ENCODE peak calls at places on chromosomes 16 and 17, in seven cellular contexts. U is pancreas; D is tibial nerve; L is breast epithelium; V is esophagus squamous epithelium; G is CD8-positive, alpha-beta memory T cell; C is BE2C. B is an unnamed sample.

GRCh38 chr17:33484559-33484958 is 191.5 kb upstream of the ASIC2 start:
- DNase-seq in U (no peak), D (no peak), L (no peak), V (no peak), G (no peak), C (no peak), B (no peak)

GRCh38 chr17:44915727-44916058 is 393 bp upstream of the GFAP start:
- DNase-seq in U (no peak), D (no peak), L (no peak), V (no peak), G (no peak), C (no peak), B (no peak)

GRCh38 chr16:30715777-30716445 is 16.9 kb downstream of the SRCAP start:
- DNase-seq in U (peak; percentile 11), D (no peak), L (no peak), V (no peak), G (peak; percentile 34), C (peak; percentile 56), B (no peak)

GRCh38 chr17:13851889-13852288 is 217.4 kb upstream of the COX10 start:
- DNase-seq in U (no peak), D (no peak), L (no peak), V (no peak), G (no peak), C (no peak), B (no peak)

GRCh38 chr17:35891273-35891672 is 11.1 kb upstream of the CCL5 start:
- DNase-seq in U (no peak), D (no peak), L (no peak), V (no peak), G (no peak), C (no peak), B (no peak)

GRCh38 chr17:82366749-82367148 is 4.8 kb upstream of the UTS2R start:
- DNase-seq in U (no peak), D (no peak), L (no peak), V (no peak), G (no peak), C (no peak), B (no peak)

GRCh38 chr16:35154627-35155026 is 1695.2 kb downstream of the TP53TG3F start:
- DNase-seq in U (no peak), D (no peak), L (no peak), V (no peak), G (no peak), C (no peak), B (no peak)

GRCh38 chr16:71927383-71927782 is 32.1 kb downstream of the IST1 start:
- DNase-seq in U (no peak), D (peak; percentile 40), L (peak; percentile 70), V (no peak), G (no peak), C (peak; percentile 56), B (peak; percentile 80)

GRCh38 chr17:44997733-44998520 is 29.8 kb upstream of the C1QL1 start:
- DNase-seq in U (no peak), D (no peak), L (no peak), V (no peak), G (no peak), C (peak; percentile 79), B (no peak)

GRCh38 chr16:15741207-15741871 is 91.3 kb downstream of the NDE1 start:
- DNase-seq in U (peak; percentile 39), D (no peak), L (no peak), V (no peak), G (no peak), C (no peak), B (no peak)

GRCh38 chr16:888901-889570 is 81.7 kb downstream of the LMF1 start:
- DNase-seq in U (peak; percentile 59), D (no peak), L (no peak), V (no peak), G (no peak), C (peak; percentile 4), B (no peak)

GRCh38 chr16:7231762-7232161 is 100.9 kb upstream of the RBFOX1 start:
- DNase-seq in U (no peak), D (no peak), L (no peak), V (no peak), G (no peak), C (no peak), B (no peak)

GRCh38 chr16:21614896-21615295 is 15.5 kb downstream of the METTL9 start:
- DNase-seq in U (no peak), D (no peak), L (no peak), V (no peak), G (no peak), C (no peak), B (no peak)

GRCh38 chr16:59236804-59237463 is 502.8 kb upstream of the GOT2 start:
- DNase-seq in U (no peak), D (no peak), L (no peak), V (no peak), G (no peak), C (no peak), B (no peak)

GRCh38 chr17:41415833-41416335 is 8.5 kb downstream of the KRT37 start:
- DNase-seq in U (no peak), D (peak; percentile 63), L (no peak), V (no peak), G (no peak), C (no peak), B (peak; percentile 69)

GRCh38 chr17:76243826-76244679 is 3.8 kb upstream of the RNF157 start:
- DNase-seq in U (no peak), D (no peak), L (no peak), V (no peak), G (no peak), C (no peak), B (no peak)

GRCh38 chr17:49498037-49498615 is 3.0 kb downstream of the NGFR start:
- DNase-seq in U (no peak), D (peak; percentile 17), L (no peak), V (no peak), G (no peak), C (no peak), B (no peak)

GRCh38 chr17:40949406-40949805 is 12.0 kb upstream of the KRT23 start:
- DNase-seq in U (no peak), D (no peak), L (no peak), V (no peak), G (no peak), C (no peak), B (no peak)

GRCh38 chr17:16568541-16569357 is at the start of gene ZNF287:
- DNase-seq in U (peak; percentile 98), D (peak; percentile 93), L (peak; percentile 89), V (peak; percentile 78), G (peak; percentile 85), C (peak; percentile 88), B (peak; percentile 41)

GRCh38 chr17:77185137-77185536 is 44.4 kb downstream of the SEC14L1 start:
- DNase-seq in U (no peak), D (no peak), L (no peak), V (no peak), G (no peak), C (no peak), B (no peak)

GRCh38 chr16:29662729-29663019 is 373 bp upstream of the SPN start:
- DNase-seq in U (no peak), D (no peak), L (no peak), V (no peak), G (peak; percentile 38), C (no peak), B (no peak)

GRCh38 chr17:39751016-39751543 is 13.3 kb downstream of the GRB7 start:
- DNase-seq in U (no peak), D (no peak), L (no peak), V (no peak), G (no peak), C (no peak), B (no peak)

DNA sequence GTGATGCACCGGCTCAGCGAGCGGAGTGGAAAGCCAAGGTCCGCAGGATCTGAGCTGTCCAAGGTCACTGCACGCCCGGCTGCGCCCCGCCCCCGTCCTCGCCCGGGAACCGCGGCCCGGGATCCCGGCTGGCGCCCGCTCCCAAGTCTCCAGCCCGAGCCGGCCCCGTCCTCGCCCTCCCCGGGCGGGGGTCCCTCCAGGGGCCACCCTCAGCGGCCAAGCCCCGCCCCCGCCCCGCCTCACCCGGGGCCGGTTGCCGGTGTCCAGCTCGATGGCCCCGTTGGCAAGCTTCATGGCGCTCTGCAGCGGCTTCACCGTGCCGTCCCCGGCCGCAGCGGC is 209 bp downstream of the VPS9D1 start:
- DNase-seq in U (peak; percentile 91), D (no peak), L (no peak), V (no peak), G (no peak), C (no peak), B (no peak)
- H3K27me3 ChIP-seq in U (no peaks in the 10 kb centered on the region), D (no peaks in the 10 kb centered on the region), L (no peaks in the 10 kb centered on the region), V (no peaks in the 10 kb centered on the region), G (no peaks in the 10 kb centered on the region), C (no peaks in the 10 kb centered on the region), B (no peaks in the 10 kb centered on the region)

DNA sequence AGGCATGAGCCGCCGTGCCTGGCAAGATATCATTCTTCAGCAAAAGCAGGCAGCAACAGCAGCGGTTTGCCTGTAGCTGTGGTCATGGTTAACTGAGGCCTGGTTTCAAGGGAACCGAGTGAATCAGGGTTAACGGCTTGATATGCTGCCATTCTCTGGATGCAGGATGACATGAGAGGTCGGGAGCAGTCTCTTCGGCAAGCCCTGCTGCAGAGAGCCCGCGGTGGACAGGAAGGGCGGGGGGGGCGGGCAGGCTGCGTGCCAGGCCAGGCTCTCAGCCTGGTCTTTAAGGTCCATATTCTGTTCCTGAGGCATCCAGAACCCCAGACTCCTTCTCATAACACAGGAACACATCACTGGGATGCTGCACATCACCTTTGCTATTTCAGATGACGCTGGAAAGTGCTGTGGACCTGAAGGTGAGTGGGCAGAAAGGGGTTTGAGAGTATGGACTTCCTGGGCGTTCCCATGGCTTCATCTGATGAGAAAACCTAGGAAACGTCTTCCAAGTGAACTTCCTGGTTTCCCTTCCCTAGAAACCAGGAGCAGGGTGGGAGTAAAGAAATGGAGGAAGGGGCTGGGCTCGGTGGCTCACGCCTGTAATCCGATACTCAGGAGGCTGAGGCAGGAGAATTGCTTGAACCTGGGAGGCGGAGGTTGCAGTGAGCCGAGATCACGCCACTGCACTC is 165.6 kb upstream of the RPH3AL start:
- DNase-seq in U (no peak), D (no peak), L (no peak), V (no peak), G (no peak), C (no peak), B (no peak)
- H3K36me3 ChIP-seq in U (no peaks in the 10 kb centered on the region), D (no peaks in the 10 kb centered on the region), L (peaks cover 2% of the 10 kb centered on the region), V (peaks cover 10% of the 10 kb centered on the region), G (peaks cover 3% of the 10 kb centered on the region), C (no peaks in the 10 kb centered on the region), B (peaks cover 9% of the 10 kb centered on the region)

DNA sequence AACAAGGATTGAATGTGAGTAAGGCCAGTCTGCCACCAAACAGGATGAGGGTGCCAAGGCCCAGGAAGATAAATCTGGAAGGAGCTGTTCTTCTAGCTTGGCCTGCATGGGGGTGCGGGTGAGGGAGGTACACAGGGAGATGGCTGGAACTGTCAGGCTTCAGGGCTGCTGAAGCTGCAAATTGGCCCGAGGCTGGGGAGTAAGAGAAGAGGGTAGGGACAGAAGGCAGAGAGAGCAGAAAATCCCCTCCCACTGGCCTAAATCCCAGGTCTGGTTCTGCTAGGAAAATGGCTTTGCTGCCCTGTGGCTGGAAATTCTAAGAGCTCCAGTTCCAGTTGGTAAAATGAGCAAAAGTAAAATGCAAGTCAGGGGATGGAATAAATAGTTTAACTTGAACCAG is 87.9 kb downstream of the CCDC182 start:
- DNase-seq in U (no peak), D (no peak), L (no peak), V (no peak), G (no peak), C (no peak), B (no peak)
- H3K27me3 ChIP-seq in U (no peaks in the 10 kb centered on the region), D (no peaks in the 10 kb centered on the region), L (no peaks in the 10 kb centered on the region), V (no peaks in the 10 kb centered on the region), G (no peaks in the 10 kb centered on the region), C (no peaks in the 10 kb centered on the region), B (no peaks in the 10 kb centered on the region)

DNA sequence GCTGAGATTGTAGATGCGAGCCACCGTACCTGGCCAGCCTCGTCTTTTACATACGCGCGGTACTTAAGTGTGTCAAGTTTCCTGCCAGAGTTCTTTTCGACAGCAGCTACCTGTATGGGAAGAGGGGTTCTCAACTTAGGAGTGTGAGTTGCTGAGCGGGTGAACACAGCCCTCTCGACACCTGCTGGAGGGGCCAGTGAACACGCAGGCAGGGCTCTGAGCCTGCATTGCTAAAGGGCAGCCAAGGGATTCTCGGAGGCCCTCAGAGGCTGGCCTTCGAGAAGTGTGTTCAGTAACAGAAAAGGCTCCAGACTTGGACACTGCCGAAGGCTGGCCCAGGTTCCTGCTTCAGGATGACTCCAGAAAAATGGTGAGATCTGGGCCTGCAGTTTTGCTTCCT is 6.1 kb downstream of the ZC3H18 start:
- DNase-seq in U (peak; percentile 15), D (no peak), L (no peak), V (no peak), G (no peak), C (no peak), B (no peak)
- H3K36me3 ChIP-seq in U (no peaks in the 10 kb centered on the region), D (peaks cover 3% of the 10 kb centered on the region), L (peaks cover 6% of the 10 kb centered on the region), V (peaks cover 25% of the 10 kb centered on the region), G (peaks cover 45% of the 10 kb centered on the region), C (peaks cover 69% of the 10 kb centered on the region), B (peaks cover 16% of the 10 kb centered on the region)